ENCODE peak calls at places on chromosomes 16 and 17, in eight cellular contexts. One of them, this sample, is unnamed.
A peak's percentile ranks its signal among the peaks of the same experiment; 100 is the strongest.

GRCh38 chr16:73323880-73324279 is 276.0 kb upstream of the ZFHX3 start:
- DNase-seq in transverse colon: no peak
- DNase-seq in keratinocyte: no peak
- DNase-seq in NB4: no peak
- DNase-seq in K562: no peak
- DNase-seq in foreskin fibroblast: no peak
- DNase-seq in PC-3: no peak
- DNase-seq in heart left ventricle: peak; percentile 22
- DNase-seq in this sample: no peak

GRCh38 chr16:78967948-78968347 is 632.6 kb downstream of the MAF start:
- DNase-seq in transverse colon: no peak
- DNase-seq in keratinocyte: no peak
- DNase-seq in NB4: no peak
- DNase-seq in K562: no peak
- DNase-seq in foreskin fibroblast: no peak
- DNase-seq in PC-3: no peak
- DNase-seq in heart left ventricle: no peak
- DNase-seq in this sample: no peak

GRCh38 chr16:67177743-67178699 is 5.7 kb downstream of the MATCAP1 start:
- DNase-seq in transverse colon: peak; percentile 87
- DNase-seq in keratinocyte: no peak
- DNase-seq in NB4: peak; percentile 43
- DNase-seq in K562: peak; percentile 47
- DNase-seq in foreskin fibroblast: no peak
- DNase-seq in PC-3: peak; percentile 86
- DNase-seq in heart left ventricle: no peak
- DNase-seq in this sample: no peak

GRCh38 chr16:88569985-88570690 is at the start of gene ZC3H18:
- DNase-seq in transverse colon: peak; percentile 98
- DNase-seq in keratinocyte: peak; percentile 56
- DNase-seq in NB4: peak; percentile 97
- DNase-seq in K562: peak; percentile 99
- DNase-seq in foreskin fibroblast: peak; percentile 95
- DNase-seq in PC-3: peak; percentile 94
- DNase-seq in heart left ventricle: peak; percentile 99
- DNase-seq in this sample: peak; percentile 40

GRCh38 chr16:6146874-6147425 is 1049.4 kb upstream of the EEF2KMT start:
- DNase-seq in transverse colon: no peak
- DNase-seq in keratinocyte: no peak
- DNase-seq in NB4: no peak
- DNase-seq in K562: peak; percentile 3
- DNase-seq in foreskin fibroblast: no peak
- DNase-seq in PC-3: no peak
- DNase-seq in heart left ventricle: no peak
- DNase-seq in this sample: no peak

GRCh38 chr17:55086635-55087058 is 118.1 kb downstream of the STXBP4 start:
- DNase-seq in transverse colon: no peak
- DNase-seq in keratinocyte: peak; percentile 4
- DNase-seq in NB4: peak; percentile 44
- DNase-seq in K562: peak; percentile 73
- DNase-seq in foreskin fibroblast: peak; percentile 72
- DNase-seq in PC-3: peak; percentile 91
- DNase-seq in heart left ventricle: no peak
- DNase-seq in this sample: peak; percentile 56

GRCh38 chr17:54888254-54888653 is 12.4 kb upstream of the TOM1L1 start:
- DNase-seq in transverse colon: no peak
- DNase-seq in keratinocyte: no peak
- DNase-seq in NB4: no peak
- DNase-seq in K562: no peak
- DNase-seq in foreskin fibroblast: no peak
- DNase-seq in PC-3: no peak
- DNase-seq in heart left ventricle: no peak
- DNase-seq in this sample: no peak

GRCh38 chr16:85246473-85246872 is 134.2 kb upstream of the CIBAR2 start:
- DNase-seq in transverse colon: no peak
- DNase-seq in keratinocyte: no peak
- DNase-seq in NB4: no peak
- DNase-seq in K562: no peak
- DNase-seq in foreskin fibroblast: no peak
- DNase-seq in PC-3: no peak
- DNase-seq in heart left ventricle: no peak
- DNase-seq in this sample: no peak

GRCh38 chr17:40443988-40444899 is 994 bp downstream of the IGFBP4 start:
- DNase-seq in transverse colon: peak; percentile 27
- DNase-seq in keratinocyte: no peak
- DNase-seq in NB4: peak; percentile 37
- DNase-seq in K562: peak; percentile 37
- DNase-seq in foreskin fibroblast: no peak
- DNase-seq in PC-3: peak; percentile 9
- DNase-seq in heart left ventricle: no peak
- DNase-seq in this sample: no peak

GRCh38 chr17:64133546-64134215 is 3.7 kb upstream of the ERN1 start:
- DNase-seq in transverse colon: no peak
- DNase-seq in keratinocyte: no peak
- DNase-seq in NB4: peak; percentile 78
- DNase-seq in K562: peak; percentile 77
- DNase-seq in foreskin fibroblast: no peak
- DNase-seq in PC-3: peak; percentile 91
- DNase-seq in heart left ventricle: no peak
- DNase-seq in this sample: no peak

GRCh38 chr17:45087496-45087975 is 26.4 kb downstream of the NMT1 start:
- DNase-seq in transverse colon: peak; percentile 47
- DNase-seq in keratinocyte: no peak
- DNase-seq in NB4: no peak
- DNase-seq in K562: no peak
- DNase-seq in foreskin fibroblast: peak; percentile 68
- DNase-seq in PC-3: no peak
- DNase-seq in heart left ventricle: no peak
- DNase-seq in this sample: no peak

GRCh38 chr17:44198721-44199552 is 747 bp downstream of the ATXN7L3 start:
- DNase-seq in transverse colon: peak; percentile 73
- DNase-seq in keratinocyte: no peak
- DNase-seq in NB4: peak; percentile 75
- DNase-seq in K562: peak; percentile 69
- DNase-seq in foreskin fibroblast: peak; percentile 37
- DNase-seq in PC-3: peak; percentile 55
- DNase-seq in heart left ventricle: peak; percentile 69
- DNase-seq in this sample: no peak

GRCh38 chr17:50638851-50639767 is 4.4 kb downstream of the ABCC3 start:
- DNase-seq in transverse colon: peak; percentile 95
- DNase-seq in keratinocyte: peak; percentile 97
- DNase-seq in NB4: peak; percentile 33
- DNase-seq in K562: no peak
- DNase-seq in foreskin fibroblast: peak; percentile 97
- DNase-seq in PC-3: peak; percentile 100
- DNase-seq in heart left ventricle: peak; percentile 88
- DNase-seq in this sample: peak; percentile 87

GRCh38 chr16:20956319-20956718 is 55.7 kb downstream of the LYRM1 start:
- DNase-seq in transverse colon: no peak
- DNase-seq in keratinocyte: no peak
- DNase-seq in NB4: peak; percentile 11
- DNase-seq in K562: no peak
- DNase-seq in foreskin fibroblast: peak; percentile 32
- DNase-seq in PC-3: peak; percentile 30
- DNase-seq in heart left ventricle: no peak
- DNase-seq in this sample: peak; percentile 7

GRCh38 chr16:28189237-28189636 is 22.5 kb downstream of the XPO6 start:
- DNase-seq in transverse colon: no peak
- DNase-seq in keratinocyte: no peak
- DNase-seq in NB4: no peak
- DNase-seq in K562: no peak
- DNase-seq in foreskin fibroblast: no peak
- DNase-seq in PC-3: peak; percentile 40
- DNase-seq in heart left ventricle: no peak
- DNase-seq in this sample: no peak

DNA sequence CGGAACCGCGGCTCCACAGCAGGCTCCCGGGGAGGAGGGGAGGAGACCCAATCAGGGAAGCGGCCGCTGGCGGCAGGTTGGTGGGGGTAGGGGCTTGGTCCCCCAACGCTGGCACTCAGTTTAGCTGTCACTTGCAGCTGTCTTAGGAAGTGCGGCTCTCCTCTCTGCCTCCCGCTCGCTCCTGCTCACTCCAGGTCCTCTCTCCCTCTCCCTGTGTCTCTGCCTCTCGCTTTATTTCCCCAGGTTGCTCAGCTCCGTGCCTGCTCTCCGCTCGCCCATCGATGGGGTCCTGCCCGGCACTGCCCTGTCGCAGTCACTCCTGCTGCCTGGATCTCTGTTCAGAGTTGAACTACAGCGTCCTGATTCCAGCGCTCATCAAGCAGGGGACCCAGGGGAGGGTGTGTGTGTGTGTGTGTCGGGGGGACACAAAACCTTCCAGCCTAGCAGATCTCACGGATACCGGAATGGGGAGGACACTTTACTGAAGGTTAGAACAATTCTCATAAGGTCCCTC is 145.6 kb downstream of the ENGASE start:
- DNase-seq in transverse colon: no peak
- DNase-seq in keratinocyte: no peak
- DNase-seq in NB4: no peak
- DNase-seq in K562: no peak
- DNase-seq in foreskin fibroblast: no peak
- DNase-seq in PC-3: no peak
- DNase-seq in heart left ventricle: no peak
- DNase-seq in this sample: no peak
- H3K4me3 ChIP-seq in transverse colon: no peak overlapping the region
- H3K4me3 ChIP-seq in keratinocyte: peak overlapping the region; percentile 15
- H3K4me3 ChIP-seq in NB4: no peak overlapping the region
- H3K4me3 ChIP-seq in K562: no peak overlapping the region
- H3K4me3 ChIP-seq in foreskin fibroblast: no peak overlapping the region
- H3K4me3 ChIP-seq in PC-3: no peak overlapping the region
- H3K4me3 ChIP-seq in heart left ventricle: no peak overlapping the region
- H3K4me3 ChIP-seq in this sample: no peak overlapping the region

DNA sequence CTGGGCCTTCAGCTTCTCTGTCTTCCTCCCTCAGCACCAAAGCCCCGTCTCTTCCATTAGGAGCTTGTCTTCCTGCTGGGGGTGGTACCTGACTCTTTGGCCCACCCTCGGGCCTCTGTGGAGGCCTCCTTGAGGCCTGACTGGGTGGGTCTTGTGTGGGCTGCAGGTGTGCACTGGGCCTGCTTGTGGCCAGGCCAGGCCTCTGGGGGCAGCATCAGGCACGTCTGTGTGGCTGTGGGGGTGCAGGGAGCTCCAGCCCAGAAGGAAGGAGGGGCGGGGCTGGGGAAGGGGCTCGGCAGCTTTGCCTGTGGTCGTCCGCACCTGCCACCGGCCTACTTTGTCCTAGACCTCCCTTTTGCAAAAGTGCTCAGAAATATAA is 7.0 kb downstream of the PIGQ start:
- DNase-seq in transverse colon: no peak
- DNase-seq in keratinocyte: no peak
- DNase-seq in NB4: no peak
- DNase-seq in K562: no peak
- DNase-seq in foreskin fibroblast: no peak
- DNase-seq in PC-3: no peak
- DNase-seq in heart left ventricle: no peak
- DNase-seq in this sample: no peak
- TF ChIP-seq CTCF in transverse colon: no peak
- TF ChIP-seq CTCF in keratinocyte: no peak
- TF ChIP-seq CTCF in NB4: no peak
- TF ChIP-seq CTCF in K562: peak; percentile 35
- TF ChIP-seq CTCF in foreskin fibroblast: no peak
- TF ChIP-seq CTCF in PC-3: no peak
- TF ChIP-seq CTCF in heart left ventricle: no peak
- TF ChIP-seq CTCF in this sample: peak; percentile 5

DNA sequence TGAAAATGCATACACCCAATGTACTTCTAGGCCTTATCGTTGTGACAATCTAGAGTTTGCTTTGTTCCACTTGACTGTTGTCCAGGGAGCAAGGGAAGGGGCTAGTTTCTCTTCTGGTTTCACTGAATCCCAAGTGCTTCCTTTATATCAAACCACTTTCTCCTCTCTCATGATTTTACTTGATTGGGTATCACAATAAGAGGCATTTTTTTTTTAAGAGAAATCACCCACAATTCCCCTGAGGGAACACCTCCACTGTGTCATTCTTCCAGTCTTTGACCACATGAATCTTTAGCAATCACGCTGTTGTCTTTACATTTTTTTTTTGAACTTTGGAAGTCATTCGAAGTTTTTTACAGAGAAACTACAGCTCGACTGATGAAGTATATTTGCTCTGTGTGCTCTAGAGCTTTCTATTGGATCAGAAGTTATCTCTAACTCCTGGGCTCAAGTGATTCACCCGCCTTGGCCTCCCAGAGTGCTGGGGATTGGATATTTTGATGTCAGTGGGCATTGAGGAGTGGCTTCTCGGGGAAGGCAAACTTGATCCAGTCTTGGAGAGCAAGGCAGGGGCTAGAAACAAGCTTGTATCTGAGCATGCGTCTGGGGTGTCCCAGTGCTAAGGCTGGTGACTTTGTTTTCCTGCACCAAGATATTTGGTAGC is 3.0 kb downstream of the CDH1 start:
- DNase-seq in transverse colon: no peak
- DNase-seq in keratinocyte: no peak
- DNase-seq in NB4: peak; percentile 85
- DNase-seq in K562: peak; percentile 64
- DNase-seq in foreskin fibroblast: no peak
- DNase-seq in PC-3: no peak
- DNase-seq in heart left ventricle: no peak
- DNase-seq in this sample: no peak
- H3K4me3 ChIP-seq in transverse colon: no peak overlapping the region
- H3K4me3 ChIP-seq in keratinocyte: peak overlapping the region; percentile 40
- H3K4me3 ChIP-seq in NB4: no peak overlapping the region
- H3K4me3 ChIP-seq in K562: no peak overlapping the region
- H3K4me3 ChIP-seq in foreskin fibroblast: no peak overlapping the region
- H3K4me3 ChIP-seq in PC-3: peak overlapping the region; percentile 18
- H3K4me3 ChIP-seq in heart left ventricle: no peak overlapping the region
- H3K4me3 ChIP-seq in this sample: no peak overlapping the region

GRCh38 chr17:33385133-33385532 is 92.0 kb upstream of the ASIC2 start:
- DNase-seq in transverse colon: no peak
- DNase-seq in keratinocyte: no peak
- DNase-seq in NB4: no peak
- DNase-seq in K562: peak; percentile 9
- DNase-seq in foreskin fibroblast: no peak
- DNase-seq in PC-3: no peak
- DNase-seq in heart left ventricle: no peak
- DNase-seq in this sample: no peak
- TF ChIP-seq CTCF in transverse colon: no peak
- TF ChIP-seq CTCF in keratinocyte: no peak
- TF ChIP-seq CTCF in NB4: no peak
- TF ChIP-seq CTCF in K562: no peak
- TF ChIP-seq CTCF in foreskin fibroblast: no peak
- TF ChIP-seq CTCF in PC-3: no peak
- TF ChIP-seq CTCF in heart left ventricle: no peak
- TF ChIP-seq CTCF in this sample: no peak